ENCODE peak calls at places on chromosomes 2 and 18, in seven cellular contexts. O, Q, P, Y, R, I and T are unnamed samples.

GRCh38 chr2:25305809-25306208 is 35.9 kb downstream of the DNMT3A start:
- DNase-seq in Q (no peak), I (peak; percentile 68), Y (peak; percentile 58), P (no peak), O (no peak), R (no peak), T (no peak)

GRCh38 chr2:38244306-38244705 is 132.8 kb downstream of the ATL2 start:
- DNase-seq in O (no peak), P (no peak), R (no peak), Y (no peak), Q (no peak), I (no peak), T (no peak)

GRCh38 chr2:124983595-124983994 is 958.5 kb downstream of the CNTNAP5 start:
- DNase-seq in O (no peak), Q (no peak), R (no peak), Y (no peak), P (no peak), I (no peak), T (no peak)

GRCh38 chr2:24418166-24418843 is 58.0 kb upstream of the ITSN2 start:
- DNase-seq in R (no peak), Q (no peak), O (no peak), I (no peak), P (no peak), Y (no peak), T (no peak)

GRCh38 chr2:226721541-226721940 is 78.1 kb downstream of the IRS1 start:
- DNase-seq in Q (no peak), R (no peak), I (no peak), P (peak; percentile 93), Y (no peak), O (peak; percentile 31), T (no peak)

GRCh38 chr2:49113046-49113445 is 41.3 kb downstream of the FSHR start:
- DNase-seq in P (no peak), Y (no peak), O (no peak), Q (no peak), R (no peak), I (no peak), T (no peak)

GRCh38 chr2:64943387-64944150 is 45.6 kb upstream of the SLC1A4 start:
- DNase-seq in Q (no peak), P (no peak), R (no peak), I (peak; percentile 82), Y (peak; percentile 79), O (no peak), T (peak; percentile 60)

GRCh38 chr2:181602017-181602416 is 54.9 kb downstream of the CERKL start:
- DNase-seq in R (no peak), Q (no peak), Y (no peak), O (no peak), I (no peak), P (no peak), T (no peak)

GRCh38 chr2:150663143-150663542 is 175.7 kb upstream of the RND3 start:
- DNase-seq in Q (no peak), O (no peak), R (no peak), Y (no peak), I (no peak), P (no peak), T (no peak)

GRCh38 chr2:231332388-231332787 is 63.1 kb upstream of the B3GNT7 start:
- DNase-seq in Y (no peak), P (no peak), R (no peak), I (no peak), O (no peak), Q (no peak), T (no peak)

GRCh38 chr2:16972276-16972675 is 306.6 kb upstream of the CYRIA start:
- DNase-seq in O (no peak), I (no peak), Y (no peak), R (no peak), Q (no peak), P (no peak), T (no peak)

GRCh38 chr18:76803814-76804213 is 18.5 kb upstream of the ZNF236 start:
- DNase-seq in I (peak; percentile 50), R (peak; percentile 51), Q (peak; percentile 38), O (peak; percentile 79), Y (peak; percentile 42), P (peak; percentile 94), T (peak; percentile 21)

GRCh38 chr2:108278631-108279030 is 10.1 kb upstream of the SULT1C2 start:
- DNase-seq in Q (no peak), Y (no peak), O (no peak), P (no peak), I (no peak), R (no peak), T (no peak)

GRCh38 chr2:64979744-64980143 is 9.5 kb upstream of the SLC1A4 start:
- DNase-seq in P (no peak), Q (no peak), O (no peak), Y (no peak), I (no peak), R (no peak), T (no peak)

GRCh38 chr2:211751853-211752252 is 786.7 kb downstream of the ERBB4 start:
- DNase-seq in P (no peak), Y (no peak), I (no peak), R (no peak), O (no peak), Q (no peak), T (no peak)

GRCh38 chr2:239445771-239446524 is 45.1 kb upstream of the HDAC4 start:
- DNase-seq in I (peak; percentile 86), R (no peak), O (no peak), Q (no peak), Y (peak; percentile 82), P (peak; percentile 90), T (peak; percentile 34)

GRCh38 chr2:225100856-225101294 is 58.6 kb upstream of the DOCK10 start:
- DNase-seq in Q (no peak), P (no peak), O (no peak), Y (no peak), R (no peak), I (no peak), T (no peak)

GRCh38 chr2:241941691-241942301 is 72.3 kb downstream of the RTP5 start:
- DNase-seq in P (no peak), O (no peak), I (no peak), Q (no peak), R (no peak), Y (no peak), T (no peak)